ENCODE peak calls at places on chromosomes 7 and 10, in nine cellular contexts. One of them, this sample, is unnamed.

GRCh38 chr10:71094712-71095390 is 117.5 kb upstream of the UNC5B start:
- DNase-seq in uterus: no peak
- DNase-seq in right cardiac atrium: no peak
- DNase-seq in CD4-positive, alpha-beta memory T cell: no peak
- DNase-seq in NCI-H345: no peak
- DNase-seq in cardiac muscle cell: no peak
- DNase-seq in osteoblast: no peak
- DNase-seq in right atrium auricular region: no peak
- DNase-seq in NCI-H748 treated with DMSO at 0.1 percent for 48 hours: no peak
- DNase-seq in this sample: no peak

GRCh38 chr7:6158424-6159096 is 113.9 kb downstream of the CYTH3 start:
- DNase-seq in uterus: no peak
- DNase-seq in right cardiac atrium: no peak
- DNase-seq in CD4-positive, alpha-beta memory T cell: no peak
- DNase-seq in NCI-H345: no peak
- DNase-seq in cardiac muscle cell: no peak
- DNase-seq in osteoblast: peak; percentile 83
- DNase-seq in right atrium auricular region: no peak
- DNase-seq in NCI-H748 treated with DMSO at 0.1 percent for 48 hours: no peak
- DNase-seq in this sample: no peak

GRCh38 chr10:94186722-94187121 is 176.0 kb downstream of the NOC3L start:
- DNase-seq in uterus: no peak
- DNase-seq in right cardiac atrium: no peak
- DNase-seq in CD4-positive, alpha-beta memory T cell: no peak
- DNase-seq in NCI-H345: no peak
- DNase-seq in cardiac muscle cell: no peak
- DNase-seq in osteoblast: no peak
- DNase-seq in right atrium auricular region: no peak
- DNase-seq in NCI-H748 treated with DMSO at 0.1 percent for 48 hours: no peak
- DNase-seq in this sample: no peak

GRCh38 chr10:125149278-125150047 is 10.9 kb downstream of the CTBP2 start:
- DNase-seq in uterus: peak; percentile 83
- DNase-seq in right cardiac atrium: peak; percentile 68
- DNase-seq in CD4-positive, alpha-beta memory T cell: no peak
- DNase-seq in NCI-H345: peak; percentile 88
- DNase-seq in cardiac muscle cell: peak; percentile 73
- DNase-seq in osteoblast: peak; percentile 94
- DNase-seq in right atrium auricular region: peak; percentile 87
- DNase-seq in NCI-H748 treated with DMSO at 0.1 percent for 48 hours: peak; percentile 19
- DNase-seq in this sample: peak; percentile 63

GRCh38 chr7:135662123-135662372 is 266 bp upstream of the STMP1 start:
- DNase-seq in uterus: no peak
- DNase-seq in right cardiac atrium: no peak
- DNase-seq in CD4-positive, alpha-beta memory T cell: no peak
- DNase-seq in NCI-H345: no peak
- DNase-seq in cardiac muscle cell: no peak
- DNase-seq in osteoblast: peak; percentile 83
- DNase-seq in right atrium auricular region: no peak
- DNase-seq in NCI-H748 treated with DMSO at 0.1 percent for 48 hours: no peak
- DNase-seq in this sample: no peak

GRCh38 chr7:155911471-155912105 is 99.3 kb upstream of the SHH start:
- DNase-seq in uterus: no peak
- DNase-seq in right cardiac atrium: no peak
- DNase-seq in CD4-positive, alpha-beta memory T cell: no peak
- DNase-seq in NCI-H345: no peak
- DNase-seq in cardiac muscle cell: no peak
- DNase-seq in osteoblast: no peak
- DNase-seq in right atrium auricular region: no peak
- DNase-seq in NCI-H748 treated with DMSO at 0.1 percent for 48 hours: no peak
- DNase-seq in this sample: no peak

GRCh38 chr10:93198401-93199175 is 124.9 kb downstream of the CYP26A1 start:
- DNase-seq in uterus: no peak
- DNase-seq in right cardiac atrium: peak; percentile 67
- DNase-seq in CD4-positive, alpha-beta memory T cell: no peak
- DNase-seq in NCI-H345: no peak
- DNase-seq in cardiac muscle cell: peak; percentile 76
- DNase-seq in osteoblast: no peak
- DNase-seq in right atrium auricular region: no peak
- DNase-seq in NCI-H748 treated with DMSO at 0.1 percent for 48 hours: no peak
- DNase-seq in this sample: no peak

GRCh38 chr10:42753126-42753506 is 29.5 kb upstream of the BMS1 start:
- DNase-seq in uterus: peak; percentile 68
- DNase-seq in right cardiac atrium: peak; percentile 93
- DNase-seq in CD4-positive, alpha-beta memory T cell: peak; percentile 65
- DNase-seq in NCI-H345: peak; percentile 57
- DNase-seq in cardiac muscle cell: peak; percentile 82
- DNase-seq in osteoblast: peak; percentile 97
- DNase-seq in right atrium auricular region: peak; percentile 80
- DNase-seq in NCI-H748 treated with DMSO at 0.1 percent for 48 hours: peak; percentile 8
- DNase-seq in this sample: no peak

GRCh38 chr7:70833726-70834125 is 298.2 kb upstream of the GALNT17 start:
- DNase-seq in uterus: no peak
- DNase-seq in right cardiac atrium: no peak
- DNase-seq in CD4-positive, alpha-beta memory T cell: no peak
- DNase-seq in NCI-H345: no peak
- DNase-seq in cardiac muscle cell: peak; percentile 34
- DNase-seq in osteoblast: peak; percentile 88
- DNase-seq in right atrium auricular region: no peak
- DNase-seq in NCI-H748 treated with DMSO at 0.1 percent for 48 hours: no peak
- DNase-seq in this sample: no peak

GRCh38 chr10:123521076-123521475 is 145.1 kb upstream of the GPR26 start:
- DNase-seq in uterus: no peak
- DNase-seq in right cardiac atrium: no peak
- DNase-seq in CD4-positive, alpha-beta memory T cell: no peak
- DNase-seq in NCI-H345: no peak
- DNase-seq in cardiac muscle cell: no peak
- DNase-seq in osteoblast: no peak
- DNase-seq in right atrium auricular region: no peak
- DNase-seq in NCI-H748 treated with DMSO at 0.1 percent for 48 hours: no peak
- DNase-seq in this sample: no peak

GRCh38 chr10:17425584-17426262 is 28.7 kb downstream of the ST8SIA6 start:
- DNase-seq in uterus: no peak
- DNase-seq in right cardiac atrium: peak; percentile 54
- DNase-seq in CD4-positive, alpha-beta memory T cell: peak; percentile 48
- DNase-seq in NCI-H345: no peak
- DNase-seq in cardiac muscle cell: no peak
- DNase-seq in osteoblast: no peak
- DNase-seq in right atrium auricular region: no peak
- DNase-seq in NCI-H748 treated with DMSO at 0.1 percent for 48 hours: no peak
- DNase-seq in this sample: no peak

GRCh38 chr7:36526720-36527548 is 137.3 kb downstream of the ANLN start:
- DNase-seq in uterus: no peak
- DNase-seq in right cardiac atrium: no peak
- DNase-seq in CD4-positive, alpha-beta memory T cell: no peak
- DNase-seq in NCI-H345: no peak
- DNase-seq in cardiac muscle cell: peak; percentile 52
- DNase-seq in osteoblast: no peak
- DNase-seq in right atrium auricular region: no peak
- DNase-seq in NCI-H748 treated with DMSO at 0.1 percent for 48 hours: no peak
- DNase-seq in this sample: peak; percentile 8

GRCh38 chr7:26155531-26156375 is 3.8 kb downstream of the NFE2L3 start:
- DNase-seq in uterus: no peak
- DNase-seq in right cardiac atrium: no peak
- DNase-seq in CD4-positive, alpha-beta memory T cell: no peak
- DNase-seq in NCI-H345: no peak
- DNase-seq in cardiac muscle cell: peak; percentile 44
- DNase-seq in osteoblast: peak; percentile 69
- DNase-seq in right atrium auricular region: no peak
- DNase-seq in NCI-H748 treated with DMSO at 0.1 percent for 48 hours: no peak
- DNase-seq in this sample: peak; percentile 38

GRCh38 chr7:47622946-47623640 is 41.2 kb upstream of the TNS3 start:
- DNase-seq in uterus: peak; percentile 77
- DNase-seq in right cardiac atrium: no peak
- DNase-seq in CD4-positive, alpha-beta memory T cell: no peak
- DNase-seq in NCI-H345: no peak
- DNase-seq in cardiac muscle cell: peak; percentile 86
- DNase-seq in osteoblast: peak; percentile 97
- DNase-seq in right atrium auricular region: no peak
- DNase-seq in NCI-H748 treated with DMSO at 0.1 percent for 48 hours: no peak
- DNase-seq in this sample: no peak

GRCh38 chr7:83547526-83547925 is 101.4 kb downstream of the SEMA3E start:
- DNase-seq in uterus: no peak
- DNase-seq in right cardiac atrium: no peak
- DNase-seq in CD4-positive, alpha-beta memory T cell: no peak
- DNase-seq in NCI-H345: peak; percentile 80
- DNase-seq in cardiac muscle cell: peak; percentile 50
- DNase-seq in osteoblast: no peak
- DNase-seq in right atrium auricular region: no peak
- DNase-seq in NCI-H748 treated with DMSO at 0.1 percent for 48 hours: peak; percentile 51
- DNase-seq in this sample: peak; percentile 56

GRCh38 chr10:69181433-69181832 is 1.4 kb downstream of the SUPV3L1 start:
- DNase-seq in uterus: no peak
- DNase-seq in right cardiac atrium: no peak
- DNase-seq in CD4-positive, alpha-beta memory T cell: no peak
- DNase-seq in NCI-H345: no peak
- DNase-seq in cardiac muscle cell: no peak
- DNase-seq in osteoblast: no peak
- DNase-seq in right atrium auricular region: no peak
- DNase-seq in NCI-H748 treated with DMSO at 0.1 percent for 48 hours: no peak
- DNase-seq in this sample: no peak

GRCh38 chr10:29861811-29862505 is 197.4 kb downstream of the JCAD start:
- DNase-seq in uterus: no peak
- DNase-seq in right cardiac atrium: no peak
- DNase-seq in CD4-positive, alpha-beta memory T cell: no peak
- DNase-seq in NCI-H345: no peak
- DNase-seq in cardiac muscle cell: no peak
- DNase-seq in osteoblast: peak; percentile 54
- DNase-seq in right atrium auricular region: no peak
- DNase-seq in NCI-H748 treated with DMSO at 0.1 percent for 48 hours: no peak
- DNase-seq in this sample: no peak

GRCh38 chr7:76997381-76998262 is 34.5 kb downstream of the SPDYE17 start:
- DNase-seq in uterus: peak; percentile 20
- DNase-seq in right cardiac atrium: no peak
- DNase-seq in CD4-positive, alpha-beta memory T cell: no peak
- DNase-seq in NCI-H345: no peak
- DNase-seq in cardiac muscle cell: no peak
- DNase-seq in osteoblast: peak; percentile 66
- DNase-seq in right atrium auricular region: no peak
- DNase-seq in NCI-H748 treated with DMSO at 0.1 percent for 48 hours: no peak
- DNase-seq in this sample: no peak

GRCh38 chr10:43299579-43299978 is 32.7 kb upstream of the RASGEF1A start:
- DNase-seq in uterus: no peak
- DNase-seq in right cardiac atrium: no peak
- DNase-seq in CD4-positive, alpha-beta memory T cell: peak; percentile 64
- DNase-seq in NCI-H345: no peak
- DNase-seq in cardiac muscle cell: no peak
- DNase-seq in osteoblast: no peak
- DNase-seq in right atrium auricular region: no peak
- DNase-seq in NCI-H748 treated with DMSO at 0.1 percent for 48 hours: no peak
- DNase-seq in this sample: no peak

GRCh38 chr10:97081621-97082235 is 104.0 kb downstream of the SLIT1 start:
- DNase-seq in uterus: no peak
- DNase-seq in right cardiac atrium: no peak
- DNase-seq in CD4-positive, alpha-beta memory T cell: peak; percentile 46
- DNase-seq in NCI-H345: no peak
- DNase-seq in cardiac muscle cell: peak; percentile 70
- DNase-seq in osteoblast: peak; percentile 86
- DNase-seq in right atrium auricular region: no peak
- DNase-seq in NCI-H748 treated with DMSO at 0.1 percent for 48 hours: no peak
- DNase-seq in this sample: no peak

GRCh38 chr10:32244421-32245207 is 102.3 kb downstream of the EPC1 start:
- DNase-seq in uterus: no peak
- DNase-seq in right cardiac atrium: no peak
- DNase-seq in CD4-positive, alpha-beta memory T cell: no peak
- DNase-seq in NCI-H345: no peak
- DNase-seq in cardiac muscle cell: no peak
- DNase-seq in osteoblast: no peak
- DNase-seq in right atrium auricular region: no peak
- DNase-seq in NCI-H748 treated with DMSO at 0.1 percent for 48 hours: no peak
- DNase-seq in this sample: no peak

GRCh38 chr10:63520463-63521388 is 475 bp upstream of the REEP3 start:
- DNase-seq in uterus: peak; percentile 51
- DNase-seq in right cardiac atrium: peak; percentile 92
- DNase-seq in CD4-positive, alpha-beta memory T cell: peak; percentile 61
- DNase-seq in NCI-H345: peak; percentile 64
- DNase-seq in cardiac muscle cell: peak; percentile 70
- DNase-seq in osteoblast: peak; percentile 97
- DNase-seq in right atrium auricular region: no peak
- DNase-seq in NCI-H748 treated with DMSO at 0.1 percent for 48 hours: peak; percentile 25
- DNase-seq in this sample: peak; percentile 23

GRCh38 chr7:35571596-35572240 is 123.2 kb downstream of the HERPUD2 start:
- DNase-seq in uterus: no peak
- DNase-seq in right cardiac atrium: no peak
- DNase-seq in CD4-positive, alpha-beta memory T cell: no peak
- DNase-seq in NCI-H345: no peak
- DNase-seq in cardiac muscle cell: no peak
- DNase-seq in osteoblast: no peak
- DNase-seq in right atrium auricular region: no peak
- DNase-seq in NCI-H748 treated with DMSO at 0.1 percent for 48 hours: no peak
- DNase-seq in this sample: no peak

GRCh38 chr10:28375399-28376354 is 72.8 kb upstream of the MPP7 start:
- DNase-seq in uterus: no peak
- DNase-seq in right cardiac atrium: no peak
- DNase-seq in CD4-positive, alpha-beta memory T cell: no peak
- DNase-seq in NCI-H345: no peak
- DNase-seq in cardiac muscle cell: peak; percentile 67
- DNase-seq in osteoblast: peak; percentile 70
- DNase-seq in right atrium auricular region: no peak
- DNase-seq in NCI-H748 treated with DMSO at 0.1 percent for 48 hours: no peak
- DNase-seq in this sample: no peak

GRCh38 chr10:5585517-5586222 is 60.9 kb downstream of the CALML3 start:
- DNase-seq in uterus: no peak
- DNase-seq in right cardiac atrium: no peak
- DNase-seq in CD4-positive, alpha-beta memory T cell: no peak
- DNase-seq in NCI-H345: peak; percentile 84
- DNase-seq in cardiac muscle cell: peak; percentile 34
- DNase-seq in osteoblast: no peak
- DNase-seq in right atrium auricular region: no peak
- DNase-seq in NCI-H748 treated with DMSO at 0.1 percent for 48 hours: peak; percentile 53
- DNase-seq in this sample: no peak

GRCh38 chr10:46520941-46521340 is 35.5 kb downstream of the GPRIN2 start:
- DNase-seq in uterus: peak; percentile 11
- DNase-seq in right cardiac atrium: peak; percentile 52
- DNase-seq in CD4-positive, alpha-beta memory T cell: no peak
- DNase-seq in NCI-H345: peak; percentile 53
- DNase-seq in cardiac muscle cell: peak; percentile 72
- DNase-seq in osteoblast: peak; percentile 86
- DNase-seq in right atrium auricular region: no peak
- DNase-seq in NCI-H748 treated with DMSO at 0.1 percent for 48 hours: no peak
- DNase-seq in this sample: no peak

GRCh38 chr7:7304705-7305475 is 122.5 kb downstream of the C1GALT1 start:
- DNase-seq in uterus: no peak
- DNase-seq in right cardiac atrium: no peak
- DNase-seq in CD4-positive, alpha-beta memory T cell: no peak
- DNase-seq in NCI-H345: no peak
- DNase-seq in cardiac muscle cell: no peak
- DNase-seq in osteoblast: no peak
- DNase-seq in right atrium auricular region: no peak
- DNase-seq in NCI-H748 treated with DMSO at 0.1 percent for 48 hours: no peak
- DNase-seq in this sample: no peak

GRCh38 chr7:6030988-6031387 is at the start of gene ANKRD61:
- DNase-seq in uterus: no peak
- DNase-seq in right cardiac atrium: no peak
- DNase-seq in CD4-positive, alpha-beta memory T cell: no peak
- DNase-seq in NCI-H345: no peak
- DNase-seq in cardiac muscle cell: no peak
- DNase-seq in osteoblast: no peak
- DNase-seq in right atrium auricular region: no peak
- DNase-seq in NCI-H748 treated with DMSO at 0.1 percent for 48 hours: no peak
- DNase-seq in this sample: no peak

GRCh38 chr10:63456437-63457210 is 9.2 kb downstream of the JMJD1C start:
- DNase-seq in uterus: no peak
- DNase-seq in right cardiac atrium: no peak
- DNase-seq in CD4-positive, alpha-beta memory T cell: no peak
- DNase-seq in NCI-H345: no peak
- DNase-seq in cardiac muscle cell: peak; percentile 76
- DNase-seq in osteoblast: no peak
- DNase-seq in right atrium auricular region: no peak
- DNase-seq in NCI-H748 treated with DMSO at 0.1 percent for 48 hours: no peak
- DNase-seq in this sample: no peak

GRCh38 chr10:8130973-8131911 is 76.8 kb downstream of the GATA3 start:
- DNase-seq in uterus: no peak
- DNase-seq in right cardiac atrium: no peak
- DNase-seq in CD4-positive, alpha-beta memory T cell: no peak
- DNase-seq in NCI-H345: no peak
- DNase-seq in cardiac muscle cell: peak; percentile 38
- DNase-seq in osteoblast: no peak
- DNase-seq in right atrium auricular region: no peak
- DNase-seq in NCI-H748 treated with DMSO at 0.1 percent for 48 hours: no peak
- DNase-seq in this sample: no peak

GRCh38 chr7:89477991-89478390 is 676.3 kb upstream of the STEAP1 start:
- DNase-seq in uterus: no peak
- DNase-seq in right cardiac atrium: no peak
- DNase-seq in CD4-positive, alpha-beta memory T cell: no peak
- DNase-seq in NCI-H345: no peak
- DNase-seq in cardiac muscle cell: no peak
- DNase-seq in osteoblast: no peak
- DNase-seq in right atrium auricular region: no peak
- DNase-seq in NCI-H748 treated with DMSO at 0.1 percent for 48 hours: no peak
- DNase-seq in this sample: no peak